ENCODE peak calls at places on chromosomes 16 and 17, in five cellular contexts. N, I, F, J and W are unnamed samples.

GRCh38 chr17:32503251-32504165 is 16.7 kb downstream of the CDK5R1 start:
- DNase-seq in N (no peak), I (peak), F (peak), J (no peak), W (peak)

GRCh38 chr17:70169707-70170597 is 620 bp downstream of the KCNJ2 start:
- DNase-seq in N (no peak), I (peak), F (no peak), J (no peak), W (no peak)

GRCh38 chr17:81831957-81832607 is 1.0 kb downstream of the MCRIP1 start:
- DNase-seq in N (peak), I (peak), F (no peak), J (peak), W (peak)

GRCh38 chr16:50828164-50828702 is 86.3 kb downstream of the CYLD start:
- DNase-seq in N (no peak), I (no peak), F (no peak), J (no peak), W (no peak)

GRCh38 chr17:7060165-7060890 is 16.4 kb upstream of the SLC16A11 start:
- DNase-seq in N (no peak), I (peak), F (no peak), J (no peak), W (no peak)

GRCh38 chr16:81723098-81723723 is 55.9 kb upstream of the PLCG2 start:
- DNase-seq in N (no peak), I (peak), F (no peak), J (peak), W (peak)

GRCh38 chr17:76384222-76384986 is at the start of gene SPHK1:
- DNase-seq in N (peak), I (peak), F (peak), J (peak), W (peak)

GRCh38 chr17:4540224-4541040 is 14.8 kb downstream of the MYBBP1A start:
- DNase-seq in N (no peak), I (no peak), F (no peak), J (no peak), W (peak)

GRCh38 chr16:67389911-67390815 is 3.1 kb downstream of the TPPP3 start:
- DNase-seq in N (peak), I (no peak), F (no peak), J (no peak), W (no peak)

DNA sequence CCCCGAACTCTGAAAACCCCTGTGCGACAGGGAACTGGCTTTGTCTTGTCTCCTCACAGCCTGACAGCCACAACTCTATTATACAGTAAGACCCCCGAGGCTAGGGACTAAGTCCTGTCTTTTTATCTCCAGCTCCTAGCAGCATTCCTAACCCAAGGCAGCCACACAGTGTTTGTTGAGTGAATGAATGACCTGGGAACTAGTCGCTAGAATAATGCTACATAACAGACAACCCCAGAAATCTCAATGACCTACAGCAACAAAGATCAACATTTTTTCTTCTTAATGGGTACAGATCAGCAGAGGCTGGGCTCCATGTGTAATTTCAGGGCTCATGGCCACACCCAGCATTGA is 71.4 kb upstream of the TNRC6C start:
- DNase-seq in N (no peak), I (no peak), F (no peak), J (no peak), W (no peak)
- H3K4me3 ChIP-seq in N (peak), I (peak), F (peak), J (no peak), W (no peak)

DNA sequence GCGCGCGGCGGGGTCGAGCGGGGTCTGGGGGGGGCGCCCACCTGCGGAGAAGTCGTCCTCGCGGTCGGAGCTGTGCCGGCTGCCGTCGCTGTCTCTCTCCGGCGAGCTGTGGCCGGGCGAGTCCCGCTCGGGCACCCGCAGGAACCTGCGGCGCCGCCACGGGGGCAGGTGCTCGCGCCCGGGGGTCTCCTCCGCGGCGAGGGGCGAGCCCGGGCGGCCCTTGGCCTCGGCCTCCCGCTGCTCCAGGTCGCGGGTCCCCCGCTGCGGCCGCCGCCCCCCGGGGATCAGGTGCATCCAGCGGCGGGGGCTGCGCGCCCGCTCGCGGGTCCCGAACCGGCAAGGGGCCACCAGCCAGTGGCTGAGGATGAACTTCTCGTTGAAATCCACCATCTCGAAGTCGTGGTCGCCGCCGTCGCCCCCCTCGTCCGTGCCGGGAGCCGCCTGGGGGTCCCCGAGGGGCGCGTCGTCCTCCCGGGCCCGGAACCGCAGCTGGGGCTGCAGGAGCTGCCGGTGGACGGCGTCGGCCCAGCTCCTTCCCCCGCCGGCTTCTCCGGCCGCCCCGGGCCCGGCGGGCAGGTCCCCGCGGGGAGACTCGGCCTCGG is 41.4 kb upstream of the BHLHA9 start:
- DNase-seq in N (no peak), I (no peak), F (no peak), J (no peak), W (peak)
- H3K4me3 ChIP-seq in N (peak), I (peak), F (peak), J (peak), W (peak)

GRCh38 chr16:12090162-12090552 is 113.6 kb downstream of the SNX29 start:
- DNase-seq in N (peak), I (no peak), F (no peak), J (peak), W (no peak)
- H3K4me3 ChIP-seq in N (peak), I (peak), F (no peak), J (no peak), W (no peak)

DNA sequence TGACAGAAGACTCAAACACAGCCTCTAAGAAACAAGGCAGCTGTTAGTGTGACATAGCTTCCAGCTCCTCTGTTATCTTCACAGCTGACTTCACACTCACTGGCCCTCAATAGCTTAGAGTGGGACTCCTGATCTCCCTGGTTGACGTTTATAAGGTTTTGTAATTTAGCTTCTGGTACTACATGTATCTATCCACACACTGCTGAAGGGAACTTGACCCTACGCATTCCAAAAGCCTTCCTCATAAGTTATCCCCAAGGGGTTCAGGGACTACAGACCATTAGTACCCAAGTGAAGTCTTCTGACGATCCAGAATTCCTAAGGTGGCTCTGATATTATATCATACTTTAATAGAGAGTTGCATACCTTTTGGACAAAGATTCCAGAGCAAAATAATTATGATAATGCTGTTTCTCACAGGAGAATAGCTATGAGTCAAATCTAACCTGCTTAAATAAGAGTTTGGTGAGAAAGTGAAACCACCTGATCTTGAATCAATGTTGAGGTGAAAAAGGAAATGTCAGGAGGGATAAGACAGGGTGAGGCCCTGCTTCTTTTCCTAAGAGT is 14.5 kb downstream of the ACACA start:
- DNase-seq in N (no peak), I (peak), F (no peak), J (no peak), W (peak)
- H3K4me3 ChIP-seq in N (no peak), I (peak), F (no peak), J (no peak), W (peak)